ENCODE peak calls at places on chromosomes 2 and 18, in seven cellular contexts. One of them, this sample, is unnamed.

GRCh38 chr2:240139011-240139441 is 1.4 kb downstream of the OTOS start:
- DNase-seq in HepG2: no peak
- DNase-seq in SK-N-SH: no peak
- DNase-seq in GM12892: no peak
- DNase-seq in GM12891: no peak
- DNase-seq in GM12878: no peak
- DNase-seq in K562: no peak
- DNase-seq in this sample: no peak

GRCh38 chr18:48057018-48057417 is 126.6 kb upstream of the SMAD2 start:
- DNase-seq in SK-N-SH: no peak
- DNase-seq in K562: no peak
- DNase-seq in GM12891: no peak
- DNase-seq in HepG2: no peak
- DNase-seq in GM12892: no peak
- DNase-seq in GM12878: no peak
- DNase-seq in this sample: no peak

GRCh38 chr2:68458962-68459361 is 8.1 kb downstream of the FBXO48 start:
- DNase-seq in GM12892: no peak
- DNase-seq in GM12891: no peak
- DNase-seq in GM12878: no peak
- DNase-seq in SK-N-SH: no peak
- DNase-seq in K562: peak
- DNase-seq in HepG2: no peak
- DNase-seq in this sample: no peak

GRCh38 chr2:235966396-235966795 is 201.8 kb downstream of the GBX2 start:
- DNase-seq in K562: no peak
- DNase-seq in GM12892: no peak
- DNase-seq in GM12878: no peak
- DNase-seq in HepG2: peak
- DNase-seq in GM12891: no peak
- DNase-seq in SK-N-SH: no peak
- DNase-seq in this sample: no peak

GRCh38 chr2:233867993-233868532 is at the start of gene MSL3B:
- DNase-seq in GM12878: no peak
- DNase-seq in GM12892: peak
- DNase-seq in GM12891: peak
- DNase-seq in HepG2: no peak
- DNase-seq in SK-N-SH: peak
- DNase-seq in K562: peak
- DNase-seq in this sample: no peak

GRCh38 chr2:33291278-33292013 is 185.0 kb upstream of the RASGRP3 start:
- DNase-seq in GM12891: no peak
- DNase-seq in GM12892: no peak
- DNase-seq in SK-N-SH: no peak
- DNase-seq in GM12878: no peak
- DNase-seq in K562: no peak
- DNase-seq in HepG2: peak
- DNase-seq in this sample: no peak

GRCh38 chr2:31319391-31320175 is 85.6 kb downstream of the EHD3 start:
- DNase-seq in GM12892: no peak
- DNase-seq in SK-N-SH: no peak
- DNase-seq in GM12891: no peak
- DNase-seq in HepG2: no peak
- DNase-seq in K562: no peak
- DNase-seq in GM12878: peak
- DNase-seq in this sample: no peak

GRCh38 chr2:237693281-237694039 is 66.1 kb downstream of the LRRFIP1 start:
- DNase-seq in GM12891: no peak
- DNase-seq in GM12878: no peak
- DNase-seq in GM12892: no peak
- DNase-seq in K562: no peak
- DNase-seq in SK-N-SH: no peak
- DNase-seq in HepG2: peak
- DNase-seq in this sample: no peak

GRCh38 chr18:44939037-44939665 is 258.5 kb downstream of the SETBP1 start:
- DNase-seq in HepG2: no peak
- DNase-seq in K562: no peak
- DNase-seq in GM12878: no peak
- DNase-seq in GM12892: no peak
- DNase-seq in SK-N-SH: no peak
- DNase-seq in GM12891: no peak
- DNase-seq in this sample: no peak

GRCh38 chr18:44942073-44942472 is 261.4 kb downstream of the SETBP1 start:
- DNase-seq in GM12878: no peak
- DNase-seq in SK-N-SH: no peak
- DNase-seq in K562: no peak
- DNase-seq in GM12891: no peak
- DNase-seq in HepG2: no peak
- DNase-seq in GM12892: no peak
- DNase-seq in this sample: no peak

GRCh38 chr18:44938396-44939036 is 257.8 kb downstream of the SETBP1 start:
- DNase-seq in GM12878: no peak
- DNase-seq in GM12892: no peak
- DNase-seq in HepG2: no peak
- DNase-seq in K562: no peak
- DNase-seq in GM12891: no peak
- DNase-seq in SK-N-SH: peak
- DNase-seq in this sample: no peak

GRCh38 chr18:44943201-44943881 is 262.7 kb downstream of the SETBP1 start:
- DNase-seq in GM12878: no peak
- DNase-seq in HepG2: no peak
- DNase-seq in SK-N-SH: no peak
- DNase-seq in GM12892: no peak
- DNase-seq in K562: no peak
- DNase-seq in GM12891: no peak
- DNase-seq in this sample: peak

GRCh38 chr18:44941519-44941918 is 260.8 kb downstream of the SETBP1 start:
- DNase-seq in GM12891: no peak
- DNase-seq in HepG2: no peak
- DNase-seq in GM12878: no peak
- DNase-seq in K562: no peak
- DNase-seq in SK-N-SH: no peak
- DNase-seq in GM12892: no peak
- DNase-seq in this sample: no peak
- TF ChIP-seq TAF1 in GM12891: no peak
- TF ChIP-seq TAF1 in HepG2: no peak
- TF ChIP-seq TAF1 in GM12878: no peak
- TF ChIP-seq TAF1 in K562: no peak
- TF ChIP-seq TAF1 in SK-N-SH: no peak
- TF ChIP-seq TAF1 in GM12892: no peak
- TF ChIP-seq TAF1 in this sample: no peak

GRCh38 chr2:112626604-112627059 is 19.1 kb upstream of the SLC20A1 start:
- DNase-seq in HepG2: peak
- DNase-seq in K562: peak
- DNase-seq in SK-N-SH: peak
- DNase-seq in GM12891: no peak
- DNase-seq in GM12878: no peak
- DNase-seq in GM12892: peak
- DNase-seq in this sample: no peak

GRCh38 chr2:112627060-112628040 is 18.4 kb upstream of the SLC20A1 start:
- DNase-seq in GM12891: no peak
- DNase-seq in HepG2: no peak
- DNase-seq in GM12892: no peak
- DNase-seq in GM12878: no peak
- DNase-seq in K562: no peak
- DNase-seq in SK-N-SH: no peak
- DNase-seq in this sample: no peak

GRCh38 chr2:112630268-112630667 is 15.5 kb upstream of the SLC20A1 start:
- DNase-seq in SK-N-SH: no peak
- DNase-seq in GM12878: no peak
- DNase-seq in GM12892: no peak
- DNase-seq in HepG2: no peak
- DNase-seq in K562: no peak
- DNase-seq in GM12891: no peak
- DNase-seq in this sample: no peak

GRCh38 chr2:112629823-112630222 is 15.9 kb upstream of the SLC20A1 start:
- DNase-seq in GM12891: no peak
- DNase-seq in GM12892: no peak
- DNase-seq in K562: no peak
- DNase-seq in HepG2: no peak
- DNase-seq in SK-N-SH: no peak
- DNase-seq in GM12878: no peak
- DNase-seq in this sample: no peak

GRCh38 chr2:112629224-112629623 is 16.5 kb upstream of the SLC20A1 start:
- DNase-seq in HepG2: no peak
- DNase-seq in GM12878: no peak
- DNase-seq in K562: no peak
- DNase-seq in SK-N-SH: no peak
- DNase-seq in GM12891: no peak
- DNase-seq in GM12892: no peak
- DNase-seq in this sample: no peak
- TF ChIP-seq TAF1 in HepG2: no peak
- TF ChIP-seq TAF1 in GM12878: no peak
- TF ChIP-seq TAF1 in K562: no peak
- TF ChIP-seq TAF1 in SK-N-SH: no peak
- TF ChIP-seq TAF1 in GM12891: no peak
- TF ChIP-seq TAF1 in GM12892: no peak
- TF ChIP-seq TAF1 in this sample: no peak

GRCh38 chr2:71923887-71924533 is 223.7 kb downstream of the CYP26B1 start:
- DNase-seq in GM12878: peak
- DNase-seq in HepG2: peak
- DNase-seq in GM12892: no peak
- DNase-seq in K562: peak
- DNase-seq in SK-N-SH: peak
- DNase-seq in GM12891: peak
- DNase-seq in this sample: peak
- TF ChIP-seq TAF1 in GM12878: no peak
- TF ChIP-seq TAF1 in HepG2: no peak
- TF ChIP-seq TAF1 in GM12892: no peak
- TF ChIP-seq TAF1 in K562: no peak
- TF ChIP-seq TAF1 in SK-N-SH: no peak
- TF ChIP-seq TAF1 in GM12891: no peak
- TF ChIP-seq TAF1 in this sample: no peak

GRCh38 chr2:158753561-158754302 is 41.4 kb upstream of the DAPL1 start:
- DNase-seq in GM12891: peak
- DNase-seq in SK-N-SH: peak
- DNase-seq in HepG2: peak
- DNase-seq in GM12892: peak
- DNase-seq in GM12878: no peak
- DNase-seq in K562: peak
- DNase-seq in this sample: peak
- TF ChIP-seq TAF1 in GM12891: no peak
- TF ChIP-seq TAF1 in SK-N-SH: no peak
- TF ChIP-seq TAF1 in HepG2: no peak
- TF ChIP-seq TAF1 in GM12892: no peak
- TF ChIP-seq TAF1 in GM12878: no peak
- TF ChIP-seq TAF1 in K562: no peak
- TF ChIP-seq TAF1 in this sample: no peak

GRCh38 chr18:7116001-7116831 is 1.4 kb downstream of the LAMA1 start:
- DNase-seq in GM12878: no peak
- DNase-seq in SK-N-SH: peak
- DNase-seq in K562: no peak
- DNase-seq in HepG2: no peak
- DNase-seq in GM12892: no peak
- DNase-seq in GM12891: no peak
- DNase-seq in this sample: peak
- TF ChIP-seq TAF1 in GM12878: no peak
- TF ChIP-seq TAF1 in SK-N-SH: no peak
- TF ChIP-seq TAF1 in K562: no peak
- TF ChIP-seq TAF1 in HepG2: no peak
- TF ChIP-seq TAF1 in GM12892: no peak
- TF ChIP-seq TAF1 in GM12891: no peak
- TF ChIP-seq TAF1 in this sample: peak

This sample was measured in H1.